ENCODE peak calls at places on chromosomes 5 and 9, in seven cellular contexts. F, I, M, N, V, B and G are unnamed samples.

GRCh38 chr5:144391044-144391443 is 220.4 kb downstream of the KCTD16 start:
- DNase-seq in I (no peak), M (no peak), V (no peak), F (no peak), N (no peak), B (no peak), G (no peak)

GRCh38 chr9:77848428-77848827 is 183.2 kb downstream of the GNAQ start:
- DNase-seq in B (no peak), I (no peak), M (no peak), N (no peak), F (no peak), V (no peak), G (no peak)

GRCh38 chr5:55921617-55922016 is 70.5 kb downstream of the IL31RA start:
- DNase-seq in N (no peak), B (no peak), I (no peak), V (no peak), M (no peak), F (no peak), G (no peak)

GRCh38 chr5:135447298-135447929 is at the start of gene DCANP1:
- DNase-seq in V (no peak), M (no peak), N (no peak), B (no peak), I (no peak), F (no peak), G (no peak)

GRCh38 chr9:16328349-16328748 is 542.1 kb downstream of the BNC2 start:
- DNase-seq in N (no peak), I (no peak), M (no peak), F (no peak), V (no peak), B (no peak), G (no peak)

GRCh38 chr5:39977231-39977630 is 552.5 kb upstream of the DAB2 start:
- DNase-seq in B (no peak), I (no peak), V (no peak), M (no peak), N (no peak), F (no peak), G (no peak)

GRCh38 chr9:105632807-105633206 is 29.4 kb upstream of the TAL2 start:
- DNase-seq in V (no peak), I (no peak), M (no peak), N (no peak), B (no peak), F (no peak), G (no peak)

GRCh38 chr5:54470191-54470590 is 14.7 kb downstream of the HSPB3 start:
- DNase-seq in V (no peak), B (no peak), F (no peak), I (no peak), M (peak), N (no peak), G (no peak)

GRCh38 chr5:174589599-174589998 is 134.8 kb upstream of the MSX2 start:
- DNase-seq in N (no peak), M (no peak), B (no peak), I (no peak), V (no peak), F (no peak), G (no peak)

GRCh38 chr5:178407646-178408045 is 175.0 kb upstream of the PHYKPL start:
- DNase-seq in I (no peak), N (no peak), B (no peak), M (no peak), V (no peak), F (no peak), G (no peak)

GRCh38 chr5:172716796-172717313 is 54.1 kb downstream of the DUSP1 start:
- DNase-seq in N (peak), I (peak), F (peak), M (peak), V (peak), B (peak), G (peak)

GRCh38 chr5:759781-760362 is 24.7 kb downstream of the ZDHHC11B start:
- DNase-seq in I (no peak), F (no peak), V (no peak), M (no peak), B (no peak), N (no peak), G (no peak)

GRCh38 chr9:15513335-15513734 is 2.6 kb upstream of the PSIP1 start:
- DNase-seq in M (no peak), B (no peak), F (no peak), N (peak), V (no peak), I (no peak), G (peak)

GRCh38 chr9:120362446-120362845 is 217.5 kb downstream of the CDK5RAP2 start:
- DNase-seq in B (no peak), I (no peak), V (no peak), M (no peak), N (no peak), F (no peak), G (no peak)

GRCh38 chr5:116453920-116454319 is 120.7 kb downstream of the SEMA6A start:
- DNase-seq in B (no peak), N (no peak), M (no peak), F (no peak), I (no peak), V (no peak), G (no peak)

GRCh38 chr5:160312139-160312959 is at the start of gene CCNJL:
- DNase-seq in V (no peak), M (no peak), B (peak), I (peak), F (peak), N (peak), G (peak)

GRCh38 chr9:133105461-133105770 is 15.6 kb downstream of the RALGDS start:
- DNase-seq in N (no peak), F (no peak), V (no peak), B (no peak), M (no peak), I (peak), G (peak)

GRCh38 chr9:34984049-34984448 is 5.5 kb upstream of the DNAJB5 start:
- DNase-seq in V (peak), F (peak), I (no peak), B (peak), N (peak), M (no peak), G (no peak)

GRCh38 chr5:138950411-138951011 is 75.4 kb upstream of the LRRTM2 start:
- DNase-seq in M (no peak), V (no peak), I (no peak), N (no peak), B (no peak), F (no peak), G (no peak)

GRCh38 chr5:174412941-174413340 is 311.4 kb upstream of the MSX2 start:
- DNase-seq in B (no peak), F (no peak), N (no peak), V (no peak), I (no peak), M (no peak), G (no peak)

GRCh38 chr5:169003721-169004481 is 297.0 kb downstream of the SLIT3 start:
- DNase-seq in V (no peak), N (no peak), M (no peak), B (no peak), F (no peak), I (peak), G (no peak)

GRCh38 chr5:172731286-172732073 is 39.5 kb downstream of the DUSP1 start:
- DNase-seq in I (no peak), N (no peak), M (no peak), F (no peak), V (no peak), B (no peak), G (no peak)

GRCh38 chr5:66596791-66597757 is 881 bp downstream of the MAST4 start:
- DNase-seq in V (no peak), M (no peak), B (peak), F (peak), N (peak), I (peak), G (peak)

GRCh38 chr9:79944991-79945390 is 373.2 kb downstream of the TLE4 start:
- DNase-seq in B (no peak), I (no peak), M (no peak), V (peak), F (no peak), N (peak), G (no peak)
- H3K27ac ChIP-seq in B (no peak), I (no peak), M (no peak), V (no peak), F (no peak), N (no peak), G (no peak)

GRCh38 chr9:73149371-73150067 is 2.1 kb upstream of the ANXA1 start:
- DNase-seq in B (no peak), V (peak), N (peak), I (no peak), F (peak), M (peak), G (no peak)
- H3K27ac ChIP-seq in B (no peak), V (peak), N (peak), I (peak), F (peak), M (peak), G (no peak)

GRCh38 chr9:115615821-115616665 is 498.1 kb upstream of the TNC start:
- DNase-seq in B (no peak), I (no peak), M (peak), F (no peak), N (peak), V (no peak), G (no peak)
- H3K27ac ChIP-seq in B (no peak), I (no peak), M (peak), F (no peak), N (peak), V (no peak), G (peak)

GRCh38 chr9:114400772-114401171 is 13.0 kb upstream of the AKNA start:
- DNase-seq in M (no peak), F (no peak), N (no peak), B (no peak), I (no peak), V (no peak), G (no peak)

GRCh38 chr9:114404531-114404930 is 16.7 kb upstream of the AKNA start:
- DNase-seq in N (no peak), B (no peak), M (no peak), F (no peak), V (no peak), I (no peak), G (no peak)

GRCh38 chr9:114405294-114406034 is 17.7 kb upstream of the AKNA start:
- DNase-seq in M (no peak), N (peak), V (peak), B (peak), F (peak), I (peak), G (peak)

GRCh38 chr9:114401344-114401743 is 13.6 kb upstream of the AKNA start:
- DNase-seq in B (no peak), N (no peak), V (no peak), M (no peak), I (no peak), F (no peak), G (peak)

GRCh38 chr9:114403153-114403756 is 15.5 kb upstream of the AKNA start:
- DNase-seq in F (no peak), I (no peak), N (no peak), V (no peak), M (no peak), B (no peak), G (peak)
- H3K27ac ChIP-seq in F (no peak), I (no peak), N (no peak), V (no peak), M (no peak), B (no peak), G (peak)

DNA sequence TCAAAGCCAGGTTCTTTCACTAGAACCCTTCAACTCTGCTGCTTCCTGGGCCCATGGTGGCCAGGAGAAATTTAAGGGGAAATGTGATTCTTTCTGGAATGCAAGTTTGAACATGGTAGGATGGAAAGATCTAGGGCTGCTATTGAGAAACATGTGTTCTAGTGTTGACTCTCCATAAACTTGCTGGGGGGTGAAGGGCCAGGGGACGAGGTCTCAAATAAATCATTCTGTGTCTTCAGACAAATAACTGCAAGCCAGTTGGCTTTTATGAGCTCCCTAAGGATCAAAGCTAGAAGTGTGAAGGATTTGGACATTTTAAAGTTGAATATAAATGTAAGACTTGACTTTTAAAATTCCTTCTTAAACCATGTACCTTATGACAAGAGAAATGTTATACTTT is 78.5 kb downstream of the ZNF366 start:
- DNase-seq in I (no peak), N (no peak), V (no peak), F (no peak), B (no peak), M (no peak), G (no peak)
- H3K27ac ChIP-seq in I (peak), N (no peak), V (no peak), F (no peak), B (no peak), M (no peak), G (no peak)

GRCh38 chr5:179820483-179821297 is at the start of gene SQSTM1:
- DNase-seq in N (peak), B (peak), F (peak), V (peak), I (peak), M (peak), G (peak)

GRCh38 chr5:179822444-179822990 is 1.8 kb downstream of the SQSTM1 start:
- DNase-seq in M (no peak), B (no peak), I (no peak), F (no peak), V (no peak), N (no peak), G (no peak)

GRCh38 chr5:179820127-179820482 is 600 bp upstream of the SQSTM1 start:
- DNase-seq in F (no peak), M (no peak), N (no peak), B (no peak), V (no peak), I (no peak), G (no peak)

GRCh38 chr5:179821298-179822058 is 773 bp downstream of the SQSTM1 start:
- DNase-seq in M (peak), N (peak), F (peak), I (peak), B (no peak), V (peak), G (peak)

DNA sequence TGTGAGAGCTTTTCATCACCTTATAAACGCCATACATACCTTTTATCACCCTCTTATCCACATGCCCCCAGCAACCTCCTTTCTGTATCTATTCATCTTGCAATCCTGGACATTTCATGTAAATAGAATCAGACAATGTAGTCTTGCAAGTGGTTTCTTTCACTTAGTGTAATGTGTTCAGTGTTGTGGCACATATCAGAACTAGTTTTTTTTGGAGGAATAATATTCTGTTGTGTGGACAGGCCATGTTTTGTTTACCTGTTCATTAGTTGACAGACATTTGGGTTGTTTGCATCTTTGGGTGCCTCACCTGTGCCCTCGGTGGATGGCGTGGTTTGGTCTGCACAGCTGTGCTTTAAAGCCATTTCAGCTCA is 1.3 kb downstream of the SQSTM1 start:
- DNase-seq in B (no peak), N (no peak), V (no peak), F (no peak), M (no peak), I (no peak), G (no peak)
- H3K27ac ChIP-seq in B (no peak), N (no peak), V (peak), F (peak), M (peak), I (peak), G (no peak)